ENCODE peak calls at places on chromosomes 12 and 14, in seven cellular contexts. E, B, Y, V, M, J and G are unnamed samples.

GRCh38 chr12:66733839-66734238 is 55.0 kb upstream of the GRIP1 start:
- DNase-seq in Y (no peak), V (no peak), M (no peak), E (no peak), B (no peak), J (no peak), G (no peak)

GRCh38 chr12:96422192-96422591 is 22.0 kb upstream of the CDK17 start:
- DNase-seq in B (no peak), E (no peak), V (no peak), Y (no peak), M (no peak), J (no peak), G (no peak)

GRCh38 chr14:72476657-72477499 is 417.0 kb downstream of the DPF3 start:
- DNase-seq in M (peak; percentile 83), J (no peak), Y (no peak), B (no peak), E (peak; percentile 79), V (no peak), G (no peak)

GRCh38 chr12:58819945-58820344 is 100.4 kb downstream of the LRIG3 start:
- DNase-seq in V (no peak), B (no peak), J (no peak), M (no peak), Y (no peak), E (no peak), G (no peak)

GRCh38 chr14:94561656-94562010 is 391 bp downstream of the SERPINA4 start:
- DNase-seq in Y (no peak), B (no peak), J (no peak), M (no peak), V (no peak), E (no peak), G (no peak)

GRCh38 chr14:84303140-84303539 is 1226.8 kb upstream of the FLRT2 start:
- DNase-seq in M (no peak), B (no peak), J (no peak), Y (no peak), E (no peak), V (no peak), G (no peak)

GRCh38 chr12:92065018-92065499 is 80.6 kb downstream of the BTG1 start:
- DNase-seq in V (peak; percentile 59), M (peak; percentile 72), E (no peak), Y (peak; percentile 65), J (no peak), B (no peak), G (no peak)

GRCh38 chr14:104434214-104435076 is 145.1 kb upstream of the C14orf180 start:
- DNase-seq in Y (no peak), V (no peak), B (no peak), M (no peak), J (no peak), E (peak; percentile 17), G (no peak)

GRCh38 chr12:57479376-57480115 is at the start of gene ARHGAP9:
- DNase-seq in B (no peak), Y (no peak), M (no peak), J (no peak), V (no peak), E (peak; percentile 69), G (no peak)

GRCh38 chr14:50045039-50045711 is 71.2 kb downstream of the VCPKMT start:
- DNase-seq in V (peak; percentile 92), E (peak; percentile 65), M (peak; percentile 92), J (no peak), B (no peak), Y (no peak), G (no peak)

GRCh38 chr12:88625316-88625715 is 45.0 kb upstream of the KITLG start:
- DNase-seq in M (no peak), V (no peak), E (no peak), B (no peak), Y (no peak), J (no peak), G (no peak)

GRCh38 chr12:3646561-3647241 is 106.2 kb downstream of the CRACR2A start:
- DNase-seq in V (no peak), J (no peak), Y (no peak), E (no peak), M (peak; percentile 75), B (no peak), G (no peak)

GRCh38 chr12:116044181-116044580 is 233.3 kb downstream of the MED13L start:
- DNase-seq in E (no peak), V (no peak), J (no peak), B (no peak), M (no peak), Y (no peak), G (no peak)

GRCh38 chr12:11885261-11886038 is 185.3 kb upstream of the BCL2L14 start:
- DNase-seq in M (peak; percentile 90), V (peak; percentile 56), J (no peak), E (no peak), B (no peak), Y (peak; percentile 71), G (peak; percentile 25)

GRCh38 chr14:74637184-74637562 is 25.1 kb upstream of the LTBP2 start:
- DNase-seq in J (no peak), V (no peak), M (no peak), E (no peak), Y (no peak), B (no peak), G (no peak)

GRCh38 chr14:106459971-106460730 is 933.8 kb downstream of the TMEM121 start:
- DNase-seq in M (no peak), J (peak; percentile 10), B (no peak), Y (no peak), E (peak; percentile 38), V (no peak), G (no peak)

GRCh38 chr12:59742831-59743230 is 147.0 kb downstream of the SLC16A7 start:
- DNase-seq in E (no peak), B (no peak), J (no peak), M (peak; percentile 3), Y (no peak), V (no peak), G (no peak)

GRCh38 chr14:102498005-102498677 is 11.4 kb downstream of the ANKRD9 start:
- DNase-seq in E (no peak), M (no peak), B (no peak), Y (no peak), V (no peak), J (peak; percentile 68), G (no peak)

GRCh38 chr12:68636268-68636667 is 25.6 kb downstream of the RAP1B start:
- DNase-seq in B (no peak), J (no peak), E (no peak), V (no peak), M (no peak), Y (no peak), G (no peak)

GRCh38 chr12:51421266-51421884 is 3.3 kb upstream of the SLC4A8 start:
- DNase-seq in V (peak; percentile 58), Y (peak; percentile 71), J (peak; percentile 57), E (peak; percentile 59), M (peak; percentile 74), B (peak; percentile 20), G (peak; percentile 67)

GRCh38 chr12:120229071-120229582 is 28.2 kb upstream of the RPLP0 start:
- DNase-seq in E (no peak), J (peak; percentile 41), B (no peak), M (peak; percentile 59), Y (no peak), V (no peak), G (no peak)

GRCh38 chr12:71556881-71557280 is 106.8 kb downstream of the ZFC3H1 start:
- DNase-seq in V (no peak), M (peak; percentile 98), J (no peak), E (no peak), Y (no peak), B (no peak), G (no peak)